ENCODE peak calls at places on chromosomes 13 and 19, in nine cellular contexts. P is EH, S is colonic mucosa, Y is RPMI7951, Q is ascending aorta, N is AG04449, B is NCI-H748 treated with DMSO at 0.1 percent for 48 hours, K is dorsolateral prefrontal cortex, M is AG10803. X is an unnamed sample.

GRCh38 chr13:99231726-99232125 is 26.5 kb downstream of the GPR18 start:
- DNase-seq in P (no peak), S (no peak), Y (no peak), Q (no peak), N (no peak), B (no peak), K (no peak), M (no peak), X (no peak)

GRCh38 chr13:43273362-43273761 is 250.0 kb downstream of the DNAJC15 start:
- DNase-seq in P (peak; percentile 75), S (no peak), Y (peak; percentile 75), Q (no peak), N (no peak), B (no peak), K (no peak), M (peak; percentile 23), X (no peak)

GRCh38 chr13:113856716-113857065 is 7.2 kb downstream of the GAS6 start:
- DNase-seq in P (peak; percentile 81), S (peak; percentile 66), Y (peak; percentile 88), Q (no peak), N (no peak), B (no peak), K (no peak), M (no peak), X (no peak)

GRCh38 chr19:8208710-8209110 is 460 bp upstream of the CERS4 start:
- DNase-seq in P (no peak), S (peak; percentile 66), Y (no peak), Q (no peak), N (no peak), B (no peak), K (peak; percentile 78), M (no peak), X (no peak)

GRCh38 chr19:873084-874019 is 13.9 kb downstream of the CFD start:
- DNase-seq in P (peak; percentile 43), S (peak; percentile 74), Y (peak; percentile 49), Q (no peak), N (no peak), B (no peak), K (no peak), M (peak; percentile 72), X (peak; percentile 74)

GRCh38 chr13:41311607-41312500 is 787 bp downstream of the NAA16 start:
- DNase-seq in P (peak; percentile 61), S (peak; percentile 70), Y (peak; percentile 48), Q (no peak), N (no peak), B (peak; percentile 21), K (peak; percentile 46), M (peak; percentile 34), X (peak; percentile 8)

GRCh38 chr19:39698535-39698934 is 5.7 kb upstream of the LGALS14 start:
- DNase-seq in P (no peak), S (no peak), Y (no peak), Q (no peak), N (no peak), B (no peak), K (no peak), M (no peak), X (no peak)

GRCh38 chr19:58037927-58038687 is 4.3 kb downstream of the ZSCAN1 start:
- DNase-seq in P (no peak), S (no peak), Y (no peak), Q (no peak), N (no peak), B (no peak), K (no peak), M (no peak), X (peak; percentile 68)

GRCh38 chr13:67383358-67383757 is 153.2 kb upstream of the PCDH9 start:
- DNase-seq in P (no peak), S (no peak), Y (no peak), Q (no peak), N (no peak), B (no peak), K (no peak), M (no peak), X (no peak)

GRCh38 chr19:7899751-7900352 is 3.8 kb upstream of the MAP2K7 start:
- DNase-seq in P (no peak), S (no peak), Y (no peak), Q (no peak), N (no peak), B (no peak), K (no peak), M (no peak), X (no peak)

GRCh38 chr19:36136975-36137686 is 2.7 kb upstream of the CAPNS1 start:
- DNase-seq in P (peak; percentile 80), S (peak; percentile 84), Y (peak; percentile 95), Q (peak; percentile 33), N (no peak), B (no peak), K (no peak), M (peak; percentile 80), X (no peak)

GRCh38 chr19:10290439-10290875 is 705 bp downstream of the ICAM5 start:
- DNase-seq in P (peak; percentile 32), S (no peak), Y (peak; percentile 20), Q (no peak), N (no peak), B (no peak), K (no peak), M (no peak), X (no peak)

GRCh38 chr19:51798127-51798526 is 3.2 kb downstream of the FPR3 start:
- DNase-seq in P (no peak), S (no peak), Y (no peak), Q (no peak), N (no peak), B (no peak), K (no peak), M (no peak), X (no peak)

GRCh38 chr13:104310861-104311260 is 1244.6 kb upstream of the SLC10A2 start:
- DNase-seq in P (no peak), S (no peak), Y (no peak), Q (no peak), N (no peak), B (no peak), K (no peak), M (no peak), X (no peak)

GRCh38 chr19:44142014-44142523 is 715 bp downstream of the ZNF234 start:
- DNase-seq in P (peak; percentile 43), S (peak; percentile 23), Y (peak; percentile 49), Q (no peak), N (no peak), B (no peak), K (no peak), M (peak; percentile 43), X (no peak)

GRCh38 chr13:91668844-91669495 is 270.5 kb downstream of the GPC5 start:
- DNase-seq in P (no peak), S (no peak), Y (no peak), Q (no peak), N (no peak), B (no peak), K (no peak), M (no peak), X (no peak)

GRCh38 chr13:101523732-101524131 is 71.3 kb downstream of the ITGBL1 start:
- DNase-seq in P (peak; percentile 89), S (no peak), Y (peak; percentile 96), Q (peak; percentile 40), N (no peak), B (no peak), K (no peak), M (peak; percentile 78), X (no peak)

GRCh38 chr13:21010621-21011020 is 50.8 kb downstream of the LATS2 start:
- DNase-seq in P (no peak), S (no peak), Y (peak; percentile 20), Q (no peak), N (no peak), B (no peak), K (no peak), M (peak; percentile 38), X (no peak)

GRCh38 chr19:10238172-10238783 is 7.1 kb upstream of the S1PR2 start:
- DNase-seq in P (peak; percentile 77), S (peak; percentile 69), Y (peak; percentile 57), Q (no peak), N (no peak), B (peak; percentile 58), K (no peak), M (peak; percentile 91), X (no peak)